ENCODE peak calls at places on chromosomes 3 and 15, in nine cellular contexts. One of them, this sample, is unnamed. For H3K4me1, the result is how much of the 10 kb centered on the place peaks cover.

GRCh38 chr15:88449581-88449980 is 17.6 kb downstream of the MRPL46 start:
- DNase-seq in cardiac muscle cell: no peak
- DNase-seq in OCI-LY7: no peak
- DNase-seq in thoracic aorta: no peak
- DNase-seq in upper lobe of right lung: no peak
- DNase-seq in A549: no peak
- DNase-seq in uterus: no peak
- DNase-seq in small intestine: no peak
- DNase-seq in fibroblast of lung: no peak
- DNase-seq in this sample: no peak

GRCh38 chr15:92074161-92074560 is 220.7 kb downstream of the SLCO3A1 start:
- DNase-seq in cardiac muscle cell: no peak
- DNase-seq in OCI-LY7: no peak
- DNase-seq in thoracic aorta: no peak
- DNase-seq in upper lobe of right lung: no peak
- DNase-seq in small intestine: no peak
- DNase-seq in A549: no peak
- DNase-seq in fibroblast of lung: no peak
- DNase-seq in uterus: no peak
- DNase-seq in this sample: no peak

GRCh38 chr3:98777801-98778220 is 14.7 kb downstream of the ST3GAL6 start:
- DNase-seq in small intestine: no peak
- DNase-seq in uterus: no peak
- DNase-seq in cardiac muscle cell: no peak
- DNase-seq in OCI-LY7: no peak
- DNase-seq in upper lobe of right lung: no peak
- DNase-seq in thoracic aorta: no peak
- DNase-seq in fibroblast of lung: peak
- DNase-seq in A549: no peak
- DNase-seq in this sample: no peak

GRCh38 chr3:152291649-152292066 is 22.9 kb downstream of the MBNL1 start:
- DNase-seq in uterus: no peak
- DNase-seq in thoracic aorta: no peak
- DNase-seq in cardiac muscle cell: no peak
- DNase-seq in upper lobe of right lung: no peak
- DNase-seq in OCI-LY7: no peak
- DNase-seq in small intestine: no peak
- DNase-seq in A549: no peak
- DNase-seq in fibroblast of lung: peak
- DNase-seq in this sample: no peak

GRCh38 chr3:96755519-96755918 is 58.9 kb upstream of the EPHA6 start:
- DNase-seq in A549: no peak
- DNase-seq in fibroblast of lung: no peak
- DNase-seq in cardiac muscle cell: no peak
- DNase-seq in OCI-LY7: no peak
- DNase-seq in uterus: no peak
- DNase-seq in thoracic aorta: no peak
- DNase-seq in upper lobe of right lung: no peak
- DNase-seq in small intestine: no peak
- DNase-seq in this sample: no peak

GRCh38 chr3:82347585-82347984 is 586.1 kb upstream of the GBE1 start:
- DNase-seq in upper lobe of right lung: no peak
- DNase-seq in fibroblast of lung: no peak
- DNase-seq in thoracic aorta: no peak
- DNase-seq in A549: no peak
- DNase-seq in cardiac muscle cell: no peak
- DNase-seq in OCI-LY7: no peak
- DNase-seq in small intestine: no peak
- DNase-seq in uterus: no peak
- DNase-seq in this sample: no peak

GRCh38 chr3:97778152-97778551 is 13.6 kb downstream of the ARL6 start:
- DNase-seq in upper lobe of right lung: no peak
- DNase-seq in small intestine: no peak
- DNase-seq in thoracic aorta: no peak
- DNase-seq in OCI-LY7: no peak
- DNase-seq in A549: no peak
- DNase-seq in cardiac muscle cell: no peak
- DNase-seq in uterus: no peak
- DNase-seq in fibroblast of lung: no peak
- DNase-seq in this sample: no peak

GRCh38 chr3:58161435-58162398 is 49.1 kb downstream of the DNASE1L3 start:
- DNase-seq in uterus: peak
- DNase-seq in A549: peak
- DNase-seq in small intestine: peak
- DNase-seq in upper lobe of right lung: peak
- DNase-seq in thoracic aorta: peak
- DNase-seq in fibroblast of lung: peak
- DNase-seq in OCI-LY7: no peak
- DNase-seq in cardiac muscle cell: no peak
- DNase-seq in this sample: peak

GRCh38 chr15:32641517-32642059 is at the start of gene SCG5:
- DNase-seq in upper lobe of right lung: peak
- DNase-seq in uterus: peak
- DNase-seq in small intestine: peak
- DNase-seq in thoracic aorta: no peak
- DNase-seq in cardiac muscle cell: peak
- DNase-seq in A549: no peak
- DNase-seq in fibroblast of lung: peak
- DNase-seq in OCI-LY7: no peak
- DNase-seq in this sample: no peak

GRCh38 chr15:100615801-100616200 is 13.4 kb downstream of the ASB7 start:
- DNase-seq in fibroblast of lung: no peak
- DNase-seq in A549: no peak
- DNase-seq in small intestine: no peak
- DNase-seq in OCI-LY7: no peak
- DNase-seq in upper lobe of right lung: no peak
- DNase-seq in uterus: no peak
- DNase-seq in cardiac muscle cell: no peak
- DNase-seq in thoracic aorta: no peak
- DNase-seq in this sample: no peak

GRCh38 chr3:107205354-107205753 is 171.9 kb upstream of the CCDC54 start:
- DNase-seq in upper lobe of right lung: no peak
- DNase-seq in A549: no peak
- DNase-seq in small intestine: no peak
- DNase-seq in thoracic aorta: no peak
- DNase-seq in fibroblast of lung: no peak
- DNase-seq in OCI-LY7: no peak
- DNase-seq in uterus: no peak
- DNase-seq in cardiac muscle cell: no peak
- DNase-seq in this sample: no peak

GRCh38 chr3:72401005-72401404 is 447.2 kb downstream of the SHQ1 start:
- DNase-seq in small intestine: no peak
- DNase-seq in cardiac muscle cell: no peak
- DNase-seq in A549: peak
- DNase-seq in OCI-LY7: no peak
- DNase-seq in uterus: no peak
- DNase-seq in thoracic aorta: no peak
- DNase-seq in upper lobe of right lung: no peak
- DNase-seq in fibroblast of lung: peak
- DNase-seq in this sample: no peak

GRCh38 chr15:85854345-85855097 is 59.8 kb upstream of the KLHL25 start:
- DNase-seq in uterus: peak
- DNase-seq in cardiac muscle cell: peak
- DNase-seq in small intestine: peak
- DNase-seq in fibroblast of lung: peak
- DNase-seq in OCI-LY7: peak
- DNase-seq in thoracic aorta: no peak
- DNase-seq in upper lobe of right lung: no peak
- DNase-seq in A549: peak
- DNase-seq in this sample: peak

GRCh38 chr3:115252679-115253078 is 105.6 kb upstream of the ZBTB20 start:
- DNase-seq in A549: no peak
- DNase-seq in upper lobe of right lung: no peak
- DNase-seq in fibroblast of lung: no peak
- DNase-seq in small intestine: no peak
- DNase-seq in OCI-LY7: no peak
- DNase-seq in cardiac muscle cell: no peak
- DNase-seq in thoracic aorta: no peak
- DNase-seq in uterus: no peak
- DNase-seq in this sample: no peak

GRCh38 chr3:81581966-81582599 is 179.4 kb downstream of the GBE1 start:
- DNase-seq in small intestine: peak
- DNase-seq in cardiac muscle cell: peak
- DNase-seq in uterus: peak
- DNase-seq in A549: peak
- DNase-seq in upper lobe of right lung: no peak
- DNase-seq in fibroblast of lung: peak
- DNase-seq in OCI-LY7: peak
- DNase-seq in thoracic aorta: no peak
- DNase-seq in this sample: no peak

GRCh38 chr3:13111874-13112520 is 38.8 kb upstream of the IQSEC1 start:
- DNase-seq in A549: no peak
- DNase-seq in cardiac muscle cell: no peak
- DNase-seq in fibroblast of lung: no peak
- DNase-seq in uterus: no peak
- DNase-seq in upper lobe of right lung: peak
- DNase-seq in thoracic aorta: no peak
- DNase-seq in OCI-LY7: no peak
- DNase-seq in small intestine: no peak
- DNase-seq in this sample: peak

GRCh38 chr15:48250640-48251076 is 44.6 kb downstream of the SLC12A1 start:
- DNase-seq in small intestine: peak
- DNase-seq in thoracic aorta: no peak
- DNase-seq in upper lobe of right lung: no peak
- DNase-seq in fibroblast of lung: peak
- DNase-seq in OCI-LY7: peak
- DNase-seq in cardiac muscle cell: peak
- DNase-seq in uterus: no peak
- DNase-seq in A549: peak
- DNase-seq in this sample: no peak

GRCh38 chr15:85749261-85750151 is 45.2 kb downstream of the KLHL25 start:
- DNase-seq in A549: no peak
- DNase-seq in uterus: peak
- DNase-seq in OCI-LY7: no peak
- DNase-seq in small intestine: no peak
- DNase-seq in cardiac muscle cell: no peak
- DNase-seq in fibroblast of lung: peak
- DNase-seq in thoracic aorta: no peak
- DNase-seq in upper lobe of right lung: no peak
- DNase-seq in this sample: no peak

GRCh38 chr3:5071061-5071460 is 51.0 kb upstream of the ARL8B start:
- DNase-seq in A549: peak
- DNase-seq in OCI-LY7: no peak
- DNase-seq in uterus: peak
- DNase-seq in thoracic aorta: no peak
- DNase-seq in small intestine: no peak
- DNase-seq in fibroblast of lung: peak
- DNase-seq in upper lobe of right lung: no peak
- DNase-seq in cardiac muscle cell: no peak
- DNase-seq in this sample: no peak

GRCh38 chr3:42013652-42014442 is 51.9 kb upstream of the ULK4 start:
- DNase-seq in uterus: peak
- DNase-seq in upper lobe of right lung: peak
- DNase-seq in cardiac muscle cell: peak
- DNase-seq in OCI-LY7: peak
- DNase-seq in A549: no peak
- DNase-seq in small intestine: peak
- DNase-seq in fibroblast of lung: no peak
- DNase-seq in thoracic aorta: no peak
- DNase-seq in this sample: peak

GRCh38 chr15:88657326-88658069 is 18.7 kb downstream of the ISG20 start:
- DNase-seq in cardiac muscle cell: peak
- DNase-seq in fibroblast of lung: peak
- DNase-seq in OCI-LY7: no peak
- DNase-seq in thoracic aorta: no peak
- DNase-seq in small intestine: no peak
- DNase-seq in A549: peak
- DNase-seq in uterus: peak
- DNase-seq in upper lobe of right lung: no peak
- DNase-seq in this sample: peak

GRCh38 chr3:37594873-37595783 is 266.6 kb upstream of the CTDSPL start:
- DNase-seq in OCI-LY7: no peak
- DNase-seq in thoracic aorta: no peak
- DNase-seq in A549: no peak
- DNase-seq in cardiac muscle cell: no peak
- DNase-seq in fibroblast of lung: no peak
- DNase-seq in small intestine: peak
- DNase-seq in upper lobe of right lung: no peak
- DNase-seq in uterus: no peak
- DNase-seq in this sample: no peak
- H3K4me1 ChIP-seq in OCI-LY7: under half
- H3K4me1 ChIP-seq in thoracic aorta: under half
- H3K4me1 ChIP-seq in A549: under half
- H3K4me1 ChIP-seq in cardiac muscle cell: under half
- H3K4me1 ChIP-seq in fibroblast of lung: under half
- H3K4me1 ChIP-seq in small intestine: under half
- H3K4me1 ChIP-seq in upper lobe of right lung: under half
- H3K4me1 ChIP-seq in uterus: under half
- H3K4me1 ChIP-seq in this sample: under half

DNA sequence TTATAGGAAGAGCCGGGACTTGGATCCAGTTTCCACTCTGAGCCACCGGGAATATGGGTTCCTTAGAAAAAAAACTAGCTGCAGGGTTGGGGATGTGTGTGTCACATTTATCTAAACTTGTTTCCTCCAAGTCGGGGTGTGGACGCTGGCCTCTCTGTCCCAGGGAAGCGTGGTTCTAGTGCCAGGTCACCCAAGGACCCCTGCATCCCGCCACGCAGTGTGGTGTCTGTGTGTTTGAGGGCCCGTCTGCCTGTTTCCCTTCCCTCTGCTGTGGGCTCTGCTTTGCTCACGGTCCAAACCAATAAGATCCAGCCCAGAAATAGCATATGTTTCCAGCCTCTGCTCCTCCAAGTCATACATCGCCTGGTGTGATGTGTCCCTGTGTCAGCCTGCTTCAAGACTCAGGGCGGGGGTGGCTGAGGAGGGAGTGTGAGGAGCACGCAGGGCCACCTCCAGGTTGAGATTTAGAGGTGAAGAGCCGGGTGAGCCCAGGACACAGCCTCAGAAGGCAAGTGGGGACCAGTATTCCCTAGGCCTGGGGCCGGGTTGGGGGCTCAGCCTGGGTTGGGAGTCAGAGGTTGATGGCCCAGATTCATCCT is 21.9 kb upstream of the RPL29 start:
- DNase-seq in upper lobe of right lung: peak
- DNase-seq in small intestine: no peak
- DNase-seq in OCI-LY7: no peak
- DNase-seq in fibroblast of lung: no peak
- DNase-seq in A549: no peak
- DNase-seq in uterus: no peak
- DNase-seq in cardiac muscle cell: no peak
- DNase-seq in thoracic aorta: no peak
- DNase-seq in this sample: no peak
- H3K4me1 ChIP-seq in upper lobe of right lung: under half
- H3K4me1 ChIP-seq in small intestine: under half
- H3K4me1 ChIP-seq in OCI-LY7: under half
- H3K4me1 ChIP-seq in fibroblast of lung: under half
- H3K4me1 ChIP-seq in A549: under half
- H3K4me1 ChIP-seq in uterus: under half
- H3K4me1 ChIP-seq in cardiac muscle cell: half or more
- H3K4me1 ChIP-seq in thoracic aorta: under half
- H3K4me1 ChIP-seq in this sample: under half

GRCh38 chr15:65086680-65087111 is 10.2 kb downstream of the KBTBD13 start:
- DNase-seq in thoracic aorta: no peak
- DNase-seq in small intestine: no peak
- DNase-seq in fibroblast of lung: no peak
- DNase-seq in OCI-LY7: peak
- DNase-seq in uterus: no peak
- DNase-seq in A549: peak
- DNase-seq in cardiac muscle cell: no peak
- DNase-seq in upper lobe of right lung: peak
- DNase-seq in this sample: no peak
- H3K4me1 ChIP-seq in thoracic aorta: half or more
- H3K4me1 ChIP-seq in small intestine: under half
- H3K4me1 ChIP-seq in fibroblast of lung: under half
- H3K4me1 ChIP-seq in OCI-LY7: under half
- H3K4me1 ChIP-seq in uterus: under half
- H3K4me1 ChIP-seq in A549: under half
- H3K4me1 ChIP-seq in cardiac muscle cell: under half
- H3K4me1 ChIP-seq in upper lobe of right lung: half or more
- H3K4me1 ChIP-seq in this sample: under half

GRCh38 chr3:146166450-146167222 is 5.7 kb upstream of the PLOD2 start:
- DNase-seq in small intestine: peak
- DNase-seq in OCI-LY7: no peak
- DNase-seq in thoracic aorta: no peak
- DNase-seq in upper lobe of right lung: no peak
- DNase-seq in uterus: no peak
- DNase-seq in fibroblast of lung: peak
- DNase-seq in cardiac muscle cell: peak
- DNase-seq in A549: peak
- DNase-seq in this sample: no peak
- H3K4me1 ChIP-seq in small intestine: under half
- H3K4me1 ChIP-seq in OCI-LY7: under half
- H3K4me1 ChIP-seq in thoracic aorta: under half
- H3K4me1 ChIP-seq in upper lobe of right lung: under half
- H3K4me1 ChIP-seq in uterus: under half
- H3K4me1 ChIP-seq in fibroblast of lung: under half
- H3K4me1 ChIP-seq in cardiac muscle cell: under half
- H3K4me1 ChIP-seq in A549: half or more
- H3K4me1 ChIP-seq in this sample: under half

This sample was measured in right lobe of liver.